ENCODE peak calls at places on chromosomes 1 and 21, in six cellular contexts. U is hippocampal formation; A is naive B cell; T is CD4-positive, alpha-beta memory T cell; M is ureter; V is iris pigment epithelial cell. D is an unnamed sample.

GRCh38 chr1:55572878-55573734 is 357.9 kb upstream of the USP24 start:
- DNase-seq in U (no peak), A (no peak), T (no peak), M (no peak), V (peak; percentile 83), D (no peak)

GRCh38 chr21:41507521-41508414 is at the start of gene TMPRSS2:
- DNase-seq in U (no peak), A (no peak), T (no peak), M (peak; percentile 77), V (no peak), D (no peak)

GRCh38 chr1:181260994-181261393 is 172.5 kb downstream of the IER5 start:
- DNase-seq in U (no peak), A (no peak), T (no peak), M (no peak), V (no peak), D (no peak)

GRCh38 chr1:68384872-68385390 is 64.8 kb downstream of the RPE65 start:
- DNase-seq in U (no peak), A (no peak), T (no peak), M (no peak), V (peak; percentile 47), D (no peak)

GRCh38 chr1:9591669-9592509 is 3.2 kb downstream of the TMEM201 start:
- DNase-seq in U (no peak), A (no peak), T (no peak), M (no peak), V (no peak), D (no peak)

GRCh38 chr1:152388889-152389288 is 25.2 kb downstream of the CRNN start:
- DNase-seq in U (no peak), A (no peak), T (no peak), M (no peak), V (no peak), D (no peak)

GRCh38 chr21:42939581-42940413 is 14.4 kb upstream of the ERVH48-1 start:
- DNase-seq in U (peak; percentile 55), A (no peak), T (no peak), M (peak; percentile 88), V (peak; percentile 98), D (no peak)

GRCh38 chr1:93969371-93969770 is 60.1 kb upstream of the GCLM start:
- DNase-seq in U (no peak), A (no peak), T (no peak), M (no peak), V (no peak), D (no peak)

GRCh38 chr1:58500036-58500435 is 46.5 kb downstream of the OMA1 start:
- DNase-seq in U (no peak), A (no peak), T (no peak), M (no peak), V (no peak), D (no peak)

GRCh38 chr1:155309423-155310021 is 856 bp downstream of the FDPS start:
- DNase-seq in U (no peak), A (no peak), T (no peak), M (no peak), V (no peak), D (no peak)

GRCh38 chr21:18161841-18162240 is 82.8 kb upstream of the CHODL start:
- DNase-seq in U (no peak), A (no peak), T (no peak), M (no peak), V (no peak), D (no peak)

GRCh38 chr21:31181089-31181757 is 142.9 kb upstream of the KRTAP19-8 start:
- DNase-seq in U (no peak), A (no peak), T (peak; percentile 57), M (no peak), V (no peak), D (no peak)

GRCh38 chr1:184881941-184882648 is 92.2 kb downstream of the NIBAN1 start:
- DNase-seq in U (no peak), A (no peak), T (no peak), M (no peak), V (peak; percentile 15), D (no peak)

GRCh38 chr1:175422122-175422521 is 229.5 kb upstream of the KIAA0040 start:
- DNase-seq in U (no peak), A (no peak), T (no peak), M (no peak), V (no peak), D (no peak)

GRCh38 chr1:215636258-215636965 is 69.3 kb downstream of the KCTD3 start:
- DNase-seq in U (no peak), A (no peak), T (no peak), M (no peak), V (peak; percentile 77), D (no peak)

GRCh38 chr1:167173516-167174184 is 47.0 kb upstream of the POU2F1 start:
- DNase-seq in U (no peak), A (no peak), T (no peak), M (no peak), V (peak; percentile 36), D (no peak)

GRCh38 chr1:44147582-44147981 is 6.2 kb upstream of the KLF18 start:
- DNase-seq in U (no peak), A (no peak), T (no peak), M (no peak), V (no peak), D (no peak)

GRCh38 chr1:224065455-224065854 is 48.5 kb upstream of the FBXO28 start:
- DNase-seq in U (no peak), A (no peak), T (no peak), M (no peak), V (peak; percentile 76), D (no peak)

GRCh38 chr1:210571356-210572334 is 242.9 kb downstream of the HHAT start:
- DNase-seq in U (no peak), A (no peak), T (no peak), M (no peak), V (no peak), D (no peak)

GRCh38 chr1:246497331-246497915 is 9.7 kb downstream of the SMYD3 start:
- DNase-seq in U (no peak), A (peak; percentile 59), T (peak; percentile 71), M (no peak), V (peak; percentile 77), D (no peak)

GRCh38 chr1:220809704-220810103 is 23.0 kb downstream of the MTARC1 start:
- DNase-seq in U (no peak), A (no peak), T (no peak), M (no peak), V (no peak), D (no peak)

GRCh38 chr21:42601656-42602055 is 51.8 kb upstream of the PDE9A start:
- DNase-seq in U (no peak), A (no peak), T (no peak), M (no peak), V (no peak), D (no peak)

GRCh38 chr1:84930831-84931230 is 37.8 kb upstream of the LPAR3 start:
- DNase-seq in U (no peak), A (no peak), T (no peak), M (no peak), V (no peak), D (no peak)

GRCh38 chr1:84689514-84690396 is 506 bp downstream of the SSX2IP start:
- DNase-seq in U (peak; percentile 66), A (no peak), T (no peak), M (peak; percentile 68), V (peak; percentile 51), D (no peak)

GRCh38 chr1:9658186-9658585 is 6.7 kb downstream of the PIK3CD start:
- DNase-seq in U (no peak), A (no peak), T (peak; percentile 16), M (no peak), V (no peak), D (no peak)

GRCh38 chr1:9211291-9211811 is 23.2 kb upstream of the H6PD start:
- DNase-seq in U (no peak), A (no peak), T (no peak), M (no peak), V (peak; percentile 98), D (no peak)

GRCh38 chr1:107140703-107141490 is at the start of gene NTNG1:
- DNase-seq in U (no peak), A (peak; percentile 38), T (peak; percentile 5), M (no peak), V (peak; percentile 1), D (no peak)

GRCh38 chr1:225514671-225515081 is 86.8 kb upstream of the LBR start:
- DNase-seq in U (peak; percentile 6), A (no peak), T (no peak), M (no peak), V (no peak), D (no peak)

GRCh38 chr21:38506606-38507331 is 8.5 kb upstream of the ERG start:
- DNase-seq in U (no peak), A (no peak), T (no peak), M (no peak), V (peak; percentile 39), D (no peak)

GRCh38 chr21:32256873-32257620 is 21.8 kb downstream of the MIS18A start:
- DNase-seq in U (peak; percentile 43), A (no peak), T (no peak), M (peak; percentile 72), V (peak; percentile 81), D (no peak)

GRCh38 chr1:205294175-205294913 is 27.2 kb downstream of the NUAK2 start:
- DNase-seq in U (no peak), A (no peak), T (no peak), M (no peak), V (peak; percentile 72), D (no peak)

GRCh38 chr1:232519186-232519585 is 110.7 kb downstream of the SIPA1L2 start:
- DNase-seq in U (peak; percentile 9), A (no peak), T (no peak), M (no peak), V (no peak), D (no peak)

GRCh38 chr1:29453502-29454240 is 217.3 kb downstream of the PTPRU start:
- DNase-seq in U (no peak), A (no peak), T (peak; percentile 2), M (no peak), V (peak; percentile 60), D (no peak)

GRCh38 chr1:56196839-56197238 is 382.5 kb downstream of the PLPP3 start:
- DNase-seq in U (no peak), A (no peak), T (no peak), M (no peak), V (no peak), D (no peak)

GRCh38 chr1:240100351-240100750 is 8.7 kb downstream of the FMN2 start:
- DNase-seq in U (no peak), A (no peak), T (no peak), M (no peak), V (peak; percentile 70), D (no peak)

GRCh38 chr1:210301254-210301955 is 27.3 kb upstream of the HHAT start:
- DNase-seq in U (no peak), A (no peak), T (no peak), M (no peak), V (no peak), D (no peak)

GRCh38 chr1:21706151-21706835 is 37.1 kb upstream of the RAP1GAP start:
- DNase-seq in U (peak; percentile 5), A (no peak), T (no peak), M (no peak), V (peak; percentile 56), D (no peak)

GRCh38 chr1:23592209-23592905 is 33.1 kb upstream of the ID3 start:
- DNase-seq in U (no peak), A (no peak), T (no peak), M (no peak), V (no peak), D (no peak)